ENCODE peak calls at places on chromosome 20, in seven cellular contexts. F is CD8-positive, alpha-beta memory T cell; L is adrenal gland; U is cardiac muscle cell; I is hepatocyte; C is MM.1S; V is stomach. G is an unnamed sample.

GRCh38 chr20:51966296-51966971 is 164.1 kb upstream of the SALL4 start:
- DNase-seq in F (no peak), L (peak; percentile 38), U (peak; percentile 75), I (peak; percentile 75), C (peak; percentile 20), V (peak; percentile 52), G (peak; percentile 62)

GRCh38 chr20:24318569-24319352 is 150.7 kb upstream of the SYNDIG1 start:
- DNase-seq in F (no peak), L (no peak), U (no peak), I (no peak), C (no peak), V (no peak), G (no peak)

GRCh38 chr20:8254911-8255582 is 123.0 kb downstream of the PLCB1 start:
- DNase-seq in F (no peak), L (no peak), U (no peak), I (no peak), C (no peak), V (no peak), G (no peak)

GRCh38 chr20:44153636-44154043 is 33.3 kb downstream of the JPH2 start:
- DNase-seq in F (peak; percentile 55), L (no peak), U (no peak), I (no peak), C (no peak), V (no peak), G (peak; percentile 42)

GRCh38 chr20:47727170-47727880 is 58.0 kb downstream of the SULF2 start:
- DNase-seq in F (peak; percentile 82), L (peak; percentile 28), U (no peak), I (no peak), C (peak; percentile 54), V (peak; percentile 40), G (no peak)

GRCh38 chr20:56629464-56630085 is 469 bp downstream of the TFAP2C start:
- DNase-seq in F (no peak), L (no peak), U (peak; percentile 28), I (no peak), C (peak; percentile 70), V (no peak), G (no peak)

GRCh38 chr20:4070323-4071176 is 55.2 kb upstream of the RNF24 start:
- DNase-seq in F (no peak), L (no peak), U (no peak), I (no peak), C (no peak), V (no peak), G (no peak)

GRCh38 chr20:36658300-36658699 is 12.3 kb upstream of the SLA2 start:
- DNase-seq in F (peak; percentile 44), L (no peak), U (no peak), I (no peak), C (no peak), V (no peak), G (no peak)

GRCh38 chr20:676315-676937 is 824 bp upstream of the SCRT2 start:
- DNase-seq in F (no peak), L (no peak), U (no peak), I (no peak), C (no peak), V (no peak), G (no peak)

GRCh38 chr20:10855031-10855430 is 181.2 kb upstream of the JAG1 start:
- DNase-seq in F (no peak), L (no peak), U (no peak), I (no peak), C (no peak), V (no peak), G (no peak)

GRCh38 chr20:54922636-54923035 is 447.2 kb downstream of the DOK5 start:
- DNase-seq in F (no peak), L (no peak), U (no peak), I (no peak), C (no peak), V (no peak), G (no peak)

GRCh38 chr20:36720510-36720909 is 25.4 kb downstream of the NDRG3 start:
- DNase-seq in F (no peak), L (no peak), U (no peak), I (no peak), C (no peak), V (no peak), G (no peak)

GRCh38 chr20:17508756-17509155 is 22.4 kb downstream of the BFSP1 start:
- DNase-seq in F (no peak), L (no peak), U (no peak), I (no peak), C (no peak), V (no peak), G (no peak)

GRCh38 chr20:20797521-20798310 is 85.3 kb upstream of the RALGAPA2 start:
- DNase-seq in F (no peak), L (no peak), U (no peak), I (no peak), C (no peak), V (no peak), G (no peak)

GRCh38 chr20:2507464-2507863 is 1.3 kb downstream of the ZNF343 start:
- DNase-seq in F (no peak), L (no peak), U (no peak), I (no peak), C (no peak), V (no peak), G (no peak)

GRCh38 chr20:22338140-22338708 is 246.1 kb downstream of the FOXA2 start:
- DNase-seq in F (no peak), L (no peak), U (no peak), I (no peak), C (no peak), V (no peak), G (no peak)
- H3K4me1 ChIP-seq in F (no peaks in the 10 kb centered on the region), L (no peaks in the 10 kb centered on the region), U (no peaks in the 10 kb centered on the region), I (no peaks in the 10 kb centered on the region), C (no peaks in the 10 kb centered on the region), V (peaks cover 7% of the 10 kb centered on the region), G (peaks cover 13% of the 10 kb centered on the region)

DNA sequence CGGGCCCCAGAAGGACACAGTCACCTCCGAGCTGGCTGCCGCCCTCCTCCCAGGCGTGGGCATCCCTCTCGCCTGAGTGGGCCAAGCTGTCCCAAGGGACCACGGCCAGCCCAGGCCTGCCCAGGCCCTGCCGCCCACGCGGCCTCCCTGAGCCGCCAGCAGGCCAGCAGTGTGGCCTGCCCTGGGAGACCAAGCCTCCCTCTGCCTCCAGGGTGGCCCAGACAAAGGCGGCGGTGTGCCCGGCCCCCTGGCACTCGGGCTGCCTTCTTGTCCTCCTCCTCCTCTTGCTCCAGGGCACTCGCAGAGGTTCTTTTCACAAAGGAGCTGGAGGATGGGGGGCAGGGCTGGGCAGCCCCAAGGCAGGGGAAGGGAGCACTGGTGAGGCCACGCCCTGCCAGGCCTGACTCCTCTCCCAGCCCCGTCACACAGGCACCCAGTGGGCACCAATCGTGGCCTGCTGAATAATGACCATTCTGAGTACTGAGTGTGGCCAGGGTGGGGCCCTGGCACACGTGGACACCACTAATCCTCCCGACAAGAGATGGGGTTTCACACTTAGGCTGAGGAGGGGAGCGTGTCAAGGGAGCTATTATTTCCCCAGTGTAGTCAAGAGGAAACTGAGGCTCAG is 25.3 kb downstream of the NOL4L start:
- DNase-seq in F (no peak), L (no peak), U (no peak), I (no peak), C (no peak), V (no peak), G (peak; percentile 89)
- H3K4me1 ChIP-seq in F (peaks cover 43% of the 10 kb centered on the region), L (no peaks in the 10 kb centered on the region), U (peaks cover 32% of the 10 kb centered on the region), I (peaks cover 35% of the 10 kb centered on the region), C (no peaks in the 10 kb centered on the region), V (peaks cover 4% of the 10 kb centered on the region), G (peaks cover 18% of the 10 kb centered on the region)

GRCh38 chr20:46081074-46081473 is 8.7 kb downstream of the NCOA5 start:
- DNase-seq in F (no peak), L (no peak), U (no peak), I (no peak), C (no peak), V (no peak), G (no peak)

GRCh38 chr20:46083531-46084061 is 6.2 kb downstream of the NCOA5 start:
- DNase-seq in F (no peak), L (no peak), U (no peak), I (no peak), C (no peak), V (no peak), G (no peak)

GRCh38 chr20:46087161-46087560 is 2.6 kb downstream of the NCOA5 start:
- DNase-seq in F (no peak), L (no peak), U (no peak), I (no peak), C (no peak), V (no peak), G (no peak)

GRCh38 chr20:46084805-46085792 is 4.7 kb downstream of the NCOA5 start:
- DNase-seq in F (no peak), L (no peak), U (no peak), I (peak; percentile 34), C (no peak), V (peak; percentile 45), G (no peak)

GRCh38 chr20:46083101-46083500 is 6.7 kb downstream of the NCOA5 start:
- DNase-seq in F (no peak), L (no peak), U (no peak), I (no peak), C (no peak), V (no peak), G (no peak)
- H3K4me1 ChIP-seq in F (peaks cover 53% of the 10 kb centered on the region), L (peaks cover 23% of the 10 kb centered on the region), U (peaks cover 31% of the 10 kb centered on the region), I (peaks cover 40% of the 10 kb centered on the region), C (peaks cover 17% of the 10 kb centered on the region), V (peaks cover 98% of the 10 kb centered on the region), G (peaks cover 10% of the 10 kb centered on the region)

GRCh38 chr20:62368303-62368628 is 1.2 kb upstream of the LAMA5 start:
- DNase-seq in F (no peak), L (no peak), U (no peak), I (no peak), C (no peak), V (no peak), G (no peak)
- H3K4me1 ChIP-seq in F (peaks cover 18% of the 10 kb centered on the region), L (peaks cover 63% of the 10 kb centered on the region), U (peaks cover 62% of the 10 kb centered on the region), I (peaks cover 65% of the 10 kb centered on the region), C (peaks cover 13% of the 10 kb centered on the region), V (peaks cover 90% of the 10 kb centered on the region), G (peaks cover 74% of the 10 kb centered on the region)

GRCh38 chr20:63686094-63686491 is 10.4 kb upstream of the TNFRSF6B start:
- DNase-seq in F (no peak), L (no peak), U (no peak), I (no peak), C (no peak), V (no peak), G (no peak)

GRCh38 chr20:63689046-63690000 is 7.1 kb upstream of the TNFRSF6B start:
- DNase-seq in F (no peak), L (no peak), U (no peak), I (no peak), C (no peak), V (no peak), G (no peak)

GRCh38 chr20:63686492-63687321 is 9.7 kb upstream of the TNFRSF6B start:
- DNase-seq in F (no peak), L (no peak), U (peak; percentile 49), I (peak; percentile 60), C (no peak), V (peak; percentile 70), G (no peak)

GRCh38 chr20:63688234-63689045 is 8.0 kb upstream of the TNFRSF6B start:
- DNase-seq in F (no peak), L (no peak), U (no peak), I (no peak), C (no peak), V (no peak), G (no peak)

GRCh38 chr20:63687419-63688233 is 8.8 kb upstream of the TNFRSF6B start:
- DNase-seq in F (no peak), L (no peak), U (no peak), I (no peak), C (no peak), V (no peak), G (no peak)
- H3K4me1 ChIP-seq in F (peaks cover 16% of the 10 kb centered on the region), L (peaks cover 4% of the 10 kb centered on the region), U (peaks cover 7% of the 10 kb centered on the region), I (peaks cover 3% of the 10 kb centered on the region), C (no peaks in the 10 kb centered on the region), V (peaks cover 76% of the 10 kb centered on the region), G (peaks cover 8% of the 10 kb centered on the region)